ENCODE peak calls at places on chromosomes 6 and 20, in eight cellular contexts. F is OCI-LY7, Z is NB4, T is left ventricle myocardium inferior, G is type B pancreatic cell, B is uterus, C is AG09319, E is GM12865. S is an unnamed sample.

GRCh38 chr6:3270258-3270657 is 11.5 kb downstream of the PSMG4 start:
- DNase-seq in F (no peak), Z (no peak), T (no peak), G (no peak), B (no peak), C (no peak), E (no peak), S (no peak)

GRCh38 chr6:162058281-162058875 is 669.2 kb downstream of the PRKN start:
- DNase-seq in F (no peak), Z (no peak), T (peak; percentile 49), G (no peak), B (no peak), C (no peak), E (no peak), S (no peak)

GRCh38 chr6:148593813-148594170 is 153.0 kb upstream of the UST start:
- DNase-seq in F (no peak), Z (no peak), T (no peak), G (no peak), B (no peak), C (no peak), E (no peak), S (no peak)

GRCh38 chr6:84728602-84729001 is 35.8 kb downstream of the TBX18 start:
- DNase-seq in F (peak; percentile 3), Z (peak; percentile 22), T (no peak), G (no peak), B (no peak), C (no peak), E (peak; percentile 5), S (no peak)

GRCh38 chr6:127634178-127634577 is 57.2 kb downstream of the C6orf58 start:
- DNase-seq in F (no peak), Z (no peak), T (no peak), G (no peak), B (no peak), C (no peak), E (no peak), S (no peak)

GRCh38 chr20:62795023-62795761 is 1.1 kb upstream of the MRGBP start:
- DNase-seq in F (peak; percentile 67), Z (peak; percentile 89), T (no peak), G (no peak), B (no peak), C (no peak), E (peak; percentile 74), S (peak; percentile 79)

GRCh38 chr6:83221886-83222479 is 28.8 kb downstream of the RWDD2A start:
- DNase-seq in F (peak; percentile 49), Z (peak; percentile 60), T (no peak), G (no peak), B (no peak), C (no peak), E (peak; percentile 49), S (no peak)

GRCh38 chr6:106631356-106631755 is 2.0 kb downstream of the QRSL1 start:
- DNase-seq in F (no peak), Z (no peak), T (no peak), G (no peak), B (no peak), C (no peak), E (no peak), S (no peak)

GRCh38 chr6:32886674-32887383 is 32.8 kb downstream of the PSMB9 start:
- DNase-seq in F (no peak), Z (no peak), T (no peak), G (no peak), B (peak; percentile 49), C (no peak), E (no peak), S (no peak)

GRCh38 chr6:11996751-11997150 is 15.4 kb upstream of the HIVEP1 start:
- DNase-seq in F (no peak), Z (no peak), T (no peak), G (no peak), B (no peak), C (no peak), E (no peak), S (no peak)

GRCh38 chr20:19737025-19737424 is 21.0 kb upstream of the RIN2 start:
- DNase-seq in F (no peak), Z (peak; percentile 96), T (no peak), G (no peak), B (peak; percentile 43), C (no peak), E (peak; percentile 36), S (no peak)

GRCh38 chr6:40417031-40417430 is 170.1 kb downstream of the LRFN2 start:
- DNase-seq in F (no peak), Z (no peak), T (peak; percentile 36), G (no peak), B (no peak), C (no peak), E (no peak), S (no peak)

GRCh38 chr6:40414617-40415016 is 172.5 kb downstream of the LRFN2 start:
- DNase-seq in F (no peak), Z (no peak), T (no peak), G (no peak), B (no peak), C (no peak), E (no peak), S (no peak)

GRCh38 chr6:40425192-40425919 is 161.8 kb downstream of the LRFN2 start:
- DNase-seq in F (no peak), Z (no peak), T (peak; percentile 40), G (no peak), B (no peak), C (no peak), E (no peak), S (no peak)

GRCh38 chr6:40419881-40420705 is 167.1 kb downstream of the LRFN2 start:
- DNase-seq in F (no peak), Z (no peak), T (no peak), G (no peak), B (no peak), C (no peak), E (no peak), S (no peak)

DNA sequence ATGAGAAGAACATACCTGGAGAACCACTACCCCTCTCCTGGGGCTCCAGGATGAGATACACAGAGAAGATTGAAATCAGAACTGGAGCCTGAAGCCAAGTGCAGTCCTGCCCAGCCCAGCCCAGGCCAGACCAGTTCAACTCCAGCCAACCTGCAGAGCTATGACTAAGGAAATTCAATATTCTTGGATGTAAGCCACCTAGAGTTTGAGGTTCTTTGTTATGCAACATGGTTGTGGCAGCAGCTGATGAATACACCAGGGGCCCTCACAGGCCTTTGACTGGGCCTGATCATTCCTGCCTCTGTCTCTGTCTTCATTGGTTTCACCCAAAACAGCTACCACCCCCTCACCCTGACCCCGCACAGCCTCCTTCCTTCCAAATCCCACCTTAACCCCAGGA is 167.8 kb downstream of the LRFN2 start:
- DNase-seq in F (no peak), Z (no peak), T (no peak), G (no peak), B (no peak), C (no peak), E (no peak), S (no peak)
- TF ChIP-seq CTCF in F (no peak), Z (no peak), T (no peak), G (no peak), B (no peak), C (no peak), E (no peak), S (no peak)

GRCh38 chr6:150740453-150740852 is 125.0 kb upstream of the MTHFD1L start:
- DNase-seq in F (no peak), Z (no peak), T (no peak), G (no peak), B (no peak), C (no peak), E (no peak), S (no peak)

GRCh38 chr6:150738092-150738625 is 127.3 kb upstream of the MTHFD1L start:
- DNase-seq in F (no peak), Z (no peak), T (no peak), G (no peak), B (no peak), C (no peak), E (no peak), S (no peak)

GRCh38 chr6:150739711-150740349 is 125.7 kb upstream of the MTHFD1L start:
- DNase-seq in F (no peak), Z (no peak), T (no peak), G (no peak), B (no peak), C (no peak), E (no peak), S (no peak)

GRCh38 chr6:150744522-150745260 is 120.8 kb upstream of the MTHFD1L start:
- DNase-seq in F (no peak), Z (no peak), T (no peak), G (no peak), B (no peak), C (no peak), E (no peak), S (no peak)

GRCh38 chr6:150741633-150742200 is 123.8 kb upstream of the MTHFD1L start:
- DNase-seq in F (peak; percentile 68), Z (peak; percentile 31), T (no peak), G (no peak), B (no peak), C (no peak), E (peak; percentile 51), S (no peak)
- TF ChIP-seq CTCF in F (peak; percentile 87), Z (peak; percentile 59), T (peak; percentile 54), G (peak; percentile 68), B (no peak), C (no peak), E (peak; percentile 44), S (peak; percentile 51)

GRCh38 chr20:37976862-37977261 is 56.4 kb downstream of the TTI1 start:
- DNase-seq in F (peak; percentile 10), Z (no peak), T (no peak), G (peak; percentile 49), B (no peak), C (no peak), E (no peak), S (no peak)

GRCh38 chr20:37977786-37978185 is 55.5 kb downstream of the TTI1 start:
- DNase-seq in F (no peak), Z (no peak), T (no peak), G (peak; percentile 25), B (no peak), C (no peak), E (no peak), S (no peak)

GRCh38 chr20:37980876-37981275 is 52.4 kb downstream of the TTI1 start:
- DNase-seq in F (no peak), Z (no peak), T (no peak), G (no peak), B (no peak), C (no peak), E (no peak), S (no peak)

GRCh38 chr20:37980383-37980782 is 52.9 kb downstream of the TTI1 start:
- DNase-seq in F (no peak), Z (no peak), T (no peak), G (no peak), B (no peak), C (no peak), E (no peak), S (no peak)

GRCh38 chr20:37979021-37979985 is 54.0 kb downstream of the TTI1 start:
- DNase-seq in F (no peak), Z (no peak), T (no peak), G (peak; percentile 40), B (no peak), C (no peak), E (no peak), S (no peak)
- TF ChIP-seq CTCF in F (no peak), Z (no peak), T (no peak), G (peak; percentile 45), B (no peak), C (no peak), E (no peak), S (no peak)

DNA sequence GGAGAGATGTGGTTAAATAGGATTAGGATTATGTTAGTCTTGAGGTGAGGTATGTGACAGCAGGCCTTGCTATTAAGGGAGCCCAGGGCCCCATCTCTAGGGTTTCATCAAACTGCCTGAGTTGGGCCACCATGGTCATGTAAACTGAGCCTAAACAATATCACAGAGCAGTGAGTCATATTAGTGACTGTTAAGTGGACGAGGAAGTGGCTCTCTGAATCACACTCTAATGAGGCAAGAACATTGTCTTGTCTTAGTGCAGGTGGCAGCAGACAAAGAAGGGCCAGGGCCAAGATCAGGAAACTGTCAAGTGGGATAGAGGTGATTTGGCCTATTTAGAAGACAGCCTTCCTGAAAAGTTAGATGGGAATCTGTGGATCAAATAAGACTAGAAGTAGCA is 23.1 kb downstream of the ENPP3 start:
- DNase-seq in F (no peak), Z (peak; percentile 87), T (no peak), G (no peak), B (no peak), C (no peak), E (no peak), S (no peak)
- TF ChIP-seq CTCF in F (no peak), Z (no peak), T (no peak), G (no peak), B (no peak), C (no peak), E (no peak), S (no peak)